ENCODE peak calls at places on chromosomes 4 and X, in six cellular contexts. K is astrocyte, P is A549, F is heart right ventricle, Z is thoracic aorta, T is esophagus squamous epithelium. Y is an unnamed sample.

GRCh38 chrX:119521246-119521645 is 44.0 kb downstream of the STEEP1 start:
- DNase-seq in K (no peak), P (no peak), F (no peak), Z (no peak), T (no peak), Y (no peak)

GRCh38 chr4:114161809-114162208 is 182.4 kb upstream of the ARSJ start:
- DNase-seq in K (no peak), P (no peak), F (no peak), Z (no peak), T (no peak), Y (no peak)

GRCh38 chr4:158850800-158851644 is 82.2 kb downstream of the FNIP2 start:
- DNase-seq in K (peak), P (no peak), F (no peak), Z (no peak), T (no peak), Y (no peak)

GRCh38 chr4:11428161-11428700 is 463 bp downstream of the HS3ST1 start:
- DNase-seq in K (no peak), P (no peak), F (no peak), Z (no peak), T (no peak), Y (no peak)

GRCh38 chrX:103913356-103914020 is 48.9 kb upstream of the TMSB15B start:
- DNase-seq in K (peak), P (no peak), F (no peak), Z (no peak), T (no peak), Y (peak)

GRCh38 chr4:6493668-6494304 is 21.4 kb upstream of the PPP2R2C start:
- DNase-seq in K (peak), P (no peak), F (no peak), Z (no peak), T (no peak), Y (no peak)

GRCh38 chr4:8427761-8428287 is 12.7 kb downstream of the ACOX3 start:
- DNase-seq in K (peak), P (no peak), F (peak), Z (peak), T (no peak), Y (no peak)

GRCh38 chr4:74374561-74375327 is 9.8 kb downstream of the EREG start:
- DNase-seq in K (peak), P (peak), F (no peak), Z (no peak), T (no peak), Y (no peak)

GRCh38 chrX:17964871-17965270 is 103.8 kb upstream of the RAI2 start:
- DNase-seq in K (no peak), P (no peak), F (no peak), Z (no peak), T (no peak), Y (no peak)

GRCh38 chrX:19864736-19865135 is 22.7 kb downstream of the SH3KBP1 start:
- DNase-seq in K (no peak), P (no peak), F (no peak), Z (no peak), T (no peak), Y (no peak)

GRCh38 chrX:66014084-66014483 is 25.8 kb downstream of the VSIG4 start:
- DNase-seq in K (no peak), P (no peak), F (no peak), Z (no peak), T (no peak), Y (no peak)

GRCh38 chrX:9644335-9644734 is 121.3 kb downstream of the GPR143 start:
- DNase-seq in K (no peak), P (no peak), F (no peak), Z (no peak), T (no peak), Y (no peak)

GRCh38 chr4:27662426-27662825 is 801.8 kb downstream of the STIM2 start:
- DNase-seq in K (no peak), P (no peak), F (no peak), Z (no peak), T (no peak), Y (no peak)

GRCh38 chrX:24990585-24990984 is 25.2 kb downstream of the ARX start:
- DNase-seq in K (no peak), P (no peak), F (no peak), Z (no peak), T (no peak), Y (no peak)
- TF ChIP-seq CTCF in K (peak), P (peak), F (no peak), Z (no peak), T (no peak), Y (no peak)

GRCh38 chr4:55903577-55903976 is 45.2 kb upstream of the CEP135 start:
- DNase-seq in K (no peak), P (no peak), F (no peak), Z (no peak), T (no peak), Y (no peak)

GRCh38 chr4:55907469-55907868 is 41.3 kb upstream of the CEP135 start:
- DNase-seq in K (no peak), P (no peak), F (no peak), Z (no peak), T (no peak), Y (no peak)

GRCh38 chr4:55906323-55906722 is 42.4 kb upstream of the CEP135 start:
- DNase-seq in K (no peak), P (no peak), F (no peak), Z (no peak), T (no peak), Y (no peak)

GRCh38 chr4:55910140-55910539 is 38.6 kb upstream of the CEP135 start:
- DNase-seq in K (peak), P (no peak), F (no peak), Z (no peak), T (no peak), Y (no peak)

GRCh38 chr4:55906999-55907398 is 41.7 kb upstream of the CEP135 start:
- DNase-seq in K (peak), P (peak), F (no peak), Z (no peak), T (no peak), Y (no peak)
- H3K4me3 ChIP-seq in K (no peak), P (no peak), F (no peak), Z (no peak), T (no peak), Y (no peak)

GRCh38 chr4:110596431-110596830 is 26.4 kb downstream of the PITX2 start:
- DNase-seq in K (no peak), P (no peak), F (no peak), Z (no peak), T (no peak), Y (no peak)
- TF ChIP-seq CTCF in K (no peak), P (no peak), F (no peak), Z (no peak), T (no peak), Y (no peak)

DNA sequence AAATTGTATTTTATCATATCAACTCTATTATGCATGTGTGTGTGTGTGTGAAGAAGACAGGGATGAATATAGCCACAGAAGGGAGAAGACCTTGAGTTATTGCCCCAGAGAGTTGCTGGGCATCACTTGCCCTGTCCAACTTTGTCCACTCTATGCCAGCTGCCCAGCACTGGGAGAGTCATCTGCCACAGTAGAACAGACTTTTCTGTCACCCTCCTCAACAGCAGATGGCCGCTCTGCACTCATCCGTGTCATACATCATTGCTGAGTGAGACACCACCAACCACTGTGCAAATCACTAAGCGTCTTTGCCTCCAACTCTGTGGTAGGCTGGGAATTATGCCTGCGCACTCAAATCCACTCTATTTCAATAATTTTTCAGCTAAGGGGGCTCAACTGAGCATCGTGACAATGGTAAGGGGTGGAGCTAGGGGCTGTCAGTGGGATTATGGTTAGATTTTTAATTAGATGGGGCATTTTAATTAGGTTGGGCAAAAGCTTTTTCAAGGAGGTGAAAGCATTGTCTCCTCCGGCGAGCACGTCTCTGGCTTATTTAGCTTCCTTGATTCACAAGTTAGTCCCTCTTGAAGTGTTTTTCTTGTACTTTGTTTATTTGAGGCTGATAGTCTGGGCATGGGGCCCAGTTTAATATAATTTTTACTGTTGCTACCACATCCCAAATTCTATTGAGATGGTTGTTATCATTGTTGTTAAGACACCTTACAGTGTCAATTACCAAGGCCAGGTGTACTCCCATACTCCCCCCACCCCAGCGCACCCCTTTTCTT is 100.1 kb upstream of the KLF3 start:
- DNase-seq in K (peak), P (no peak), F (no peak), Z (no peak), T (no peak), Y (no peak)
- H3K4me3 ChIP-seq in K (no peak), P (no peak), F (no peak), Z (no peak), T (no peak), Y (no peak)

DNA sequence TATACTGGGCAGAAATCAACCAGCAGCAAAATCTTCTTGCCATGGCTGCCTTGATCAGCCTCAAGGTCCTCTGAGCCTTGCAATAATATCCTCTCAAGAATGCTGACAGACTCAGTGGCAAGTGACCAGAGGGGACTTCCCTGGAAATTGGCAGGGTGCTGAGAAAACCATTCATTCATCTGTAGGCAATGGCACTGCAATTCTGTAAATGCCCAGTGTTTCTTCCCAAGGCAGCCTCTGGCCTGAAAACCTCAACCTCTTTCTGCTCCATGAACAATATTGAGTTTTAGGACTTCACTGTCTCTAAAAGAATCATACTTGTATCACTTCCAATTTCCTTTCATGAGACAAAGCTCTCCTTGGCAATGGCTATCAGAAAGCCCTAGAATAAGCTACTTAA is 754.3 kb upstream of the TENM3 start:
- DNase-seq in K (no peak), P (no peak), F (no peak), Z (no peak), T (no peak), Y (no peak)
- TF ChIP-seq CTCF in K (no peak), P (no peak), F (no peak), Z (no peak), T (no peak), Y (no peak)

DNA sequence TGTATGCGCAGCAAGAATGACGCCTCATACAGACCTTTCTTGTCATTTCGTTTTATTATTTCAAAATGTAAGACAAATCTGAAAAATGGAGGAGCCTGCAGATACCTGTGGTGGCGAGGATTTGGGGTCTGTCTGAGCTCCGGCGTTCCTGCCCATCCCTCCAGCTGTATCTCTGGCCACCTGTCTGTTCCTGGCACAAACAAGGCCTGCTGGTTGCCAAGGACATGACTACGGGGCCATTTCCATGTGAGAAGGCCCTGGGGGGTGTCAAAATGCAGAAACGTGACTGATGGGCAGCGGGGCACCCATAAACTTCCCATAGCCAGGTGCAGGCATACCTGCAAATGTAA is 591 bp upstream of the TSPAN7 start:
- DNase-seq in K (no peak), P (no peak), F (no peak), Z (no peak), T (no peak), Y (no peak)
- H3K4me3 ChIP-seq in K (peak), P (peak), F (peak), Z (peak), T (peak), Y (peak)